ENCODE peak calls at places on chromosomes 1 and 21, in seven cellular contexts. X, P, U, Q, L, Y and W are unnamed samples.

GRCh38 chr1:204296431-204296988 is 63.2 kb downstream of the PLEKHA6 start:
- DNase-seq in Q (no peak), L (peak), X (no peak), P (peak), U (no peak), Y (no peak), W (no peak)

GRCh38 chr1:240190881-240191385 is 99.2 kb downstream of the FMN2 start:
- DNase-seq in Y (peak), X (no peak), Q (no peak), L (peak), U (no peak), P (peak), W (no peak)

GRCh38 chr1:2237773-2238172 is 9.7 kb downstream of the SKI start:
- DNase-seq in X (no peak), P (peak), Y (no peak), U (no peak), Q (no peak), L (no peak), W (no peak)

GRCh38 chr1:173420330-173420806 is 56.8 kb upstream of the PRDX6 start:
- DNase-seq in Q (no peak), Y (peak), L (peak), P (peak), U (peak), X (no peak), W (no peak)

GRCh38 chr21:41379901-41380300 is 18.1 kb downstream of the MX2 start:
- DNase-seq in Q (no peak), U (no peak), X (no peak), P (no peak), L (no peak), Y (no peak), W (no peak)

GRCh38 chr1:198969981-198970380 is 331.1 kb downstream of the PTPRC start:
- DNase-seq in U (no peak), Q (no peak), Y (no peak), L (no peak), X (no peak), P (no peak), W (no peak)

GRCh38 chr1:173161510-173162221 is 45.5 kb downstream of the TNFSF4 start:
- DNase-seq in P (no peak), L (peak), X (no peak), U (no peak), Q (no peak), Y (no peak), W (no peak)

GRCh38 chr1:23751050-23751814 is 8.0 kb downstream of the ELOA start:
- DNase-seq in L (no peak), Q (no peak), U (no peak), P (peak), X (no peak), Y (peak), W (no peak)

GRCh38 chr1:174990382-174990999 is 9.3 kb upstream of the CACYBP start:
- DNase-seq in P (peak), U (no peak), Y (no peak), Q (no peak), X (no peak), L (no peak), W (no peak)

GRCh38 chr1:112395261-112395831 is 668 bp upstream of the CTTNBP2NL start:
- DNase-seq in U (no peak), Q (no peak), X (no peak), Y (no peak), P (no peak), L (no peak), W (no peak)

GRCh38 chr1:37323486-37324377 is 150.6 kb upstream of the ZC3H12A start:
- DNase-seq in U (no peak), L (no peak), Q (peak), P (peak), X (no peak), Y (no peak), W (no peak)

GRCh38 chr21:16241500-16241963 is 511.8 kb downstream of the USP25 start:
- DNase-seq in P (no peak), X (no peak), L (no peak), Y (no peak), Q (no peak), U (no peak), W (no peak)

GRCh38 chr21:22679207-22679606 is 1681.0 kb downstream of the NCAM2 start:
- DNase-seq in P (no peak), X (no peak), L (no peak), Y (no peak), U (no peak), Q (no peak), W (no peak)

GRCh38 chr1:219041819-219042218 is 131.9 kb upstream of the LYPLAL1 start:
- DNase-seq in P (no peak), X (no peak), U (no peak), Y (no peak), L (no peak), Q (no peak), W (no peak)

GRCh38 chr1:11875094-11875493 is 16.3 kb upstream of the NPPB start:
- DNase-seq in Y (no peak), L (no peak), U (no peak), P (no peak), X (no peak), Q (no peak), W (no peak)

GRCh38 chr1:24572301-24572700 is 16.4 kb downstream of the NCMAP start:
- DNase-seq in U (no peak), Y (peak), X (no peak), L (no peak), P (no peak), Q (no peak), W (no peak)

GRCh38 chr1:23824711-23825075 is 536 bp downstream of the HMGCL start:
- DNase-seq in L (no peak), P (peak), Y (no peak), U (no peak), Q (no peak), X (no peak), W (no peak)

GRCh38 chr1:151067185-151067584 is 3.4 kb upstream of the GABPB2 start:
- DNase-seq in U (no peak), P (no peak), X (no peak), L (no peak), Y (no peak), Q (no peak), W (no peak)

GRCh38 chr21:45845063-45845789 is 136.3 kb upstream of the COL6A1 start:
- DNase-seq in X (no peak), L (no peak), Q (no peak), P (no peak), U (no peak), Y (no peak), W (no peak)

GRCh38 chr21:42149656-42150457 is 69.1 kb upstream of the ABCG1 start:
- DNase-seq in P (no peak), X (no peak), U (no peak), L (no peak), Q (no peak), Y (no peak), W (no peak)

GRCh38 chr1:51214615-51215131 is 21.4 kb upstream of the RNF11 start:
- DNase-seq in Q (no peak), U (no peak), X (no peak), L (peak), P (peak), Y (no peak), W (no peak)

GRCh38 chr1:6243993-6244392 is at the start of gene HES3:
- DNase-seq in P (no peak), Q (no peak), L (no peak), U (peak), X (no peak), Y (no peak), W (no peak)

GRCh38 chr1:58592521-58593134 is 15.6 kb upstream of the TACSTD2 start:
- DNase-seq in X (no peak), Q (no peak), U (peak), L (peak), P (peak), Y (no peak), W (no peak)

GRCh38 chr1:101520302-101520701 is 283.5 kb downstream of the S1PR1 start:
- DNase-seq in U (no peak), Q (peak), X (no peak), L (peak), Y (peak), P (peak), W (no peak)

GRCh38 chr1:112817555-112818373 is 102.6 kb upstream of the PPM1J start:
- DNase-seq in U (no peak), Y (no peak), X (no peak), P (no peak), Q (no peak), L (no peak), W (no peak)

GRCh38 chr1:68384872-68385390 is 64.8 kb downstream of the RPE65 start:
- DNase-seq in P (no peak), U (no peak), Q (no peak), Y (no peak), X (no peak), L (no peak), W (no peak)

GRCh38 chr1:89670168-89670567 is 37.2 kb downstream of the LRRC8C start:
- DNase-seq in P (no peak), X (no peak), Q (peak), L (no peak), U (no peak), Y (no peak), W (peak)

GRCh38 chr1:33886452-33886851 is 22.6 kb downstream of the HMGB4 start:
- DNase-seq in X (no peak), L (no peak), Q (no peak), P (no peak), U (no peak), Y (no peak), W (no peak)

GRCh38 chr1:39573736-39574624 is 2.6 kb downstream of the PABPC4 start:
- DNase-seq in Q (no peak), P (peak), L (no peak), X (no peak), Y (no peak), U (no peak), W (no peak)